ENCODE peak calls at places on chromosomes 13 and 19, in seven cellular contexts. One of them, this sample, is unnamed.

GRCh38 chr13:53631511-53631910 is 602.9 kb downstream of the OLFM4 start:
- DNase-seq in bronchial epithelial cell: no peak
- DNase-seq in foreskin fibroblast: no peak
- DNase-seq in fibroblast of pulmonary artery: no peak
- DNase-seq in body of pancreas: no peak
- DNase-seq in fibroblast of lung: no peak
- DNase-seq in activated CD8-positive, alpha-beta T cell treated with anti-CD3 and anti-CD28 coated beads for 36 hours: no peak
- DNase-seq in this sample: no peak

GRCh38 chr13:32200741-32201140 is 114.4 kb downstream of the ZAR1L start:
- DNase-seq in bronchial epithelial cell: no peak
- DNase-seq in foreskin fibroblast: no peak
- DNase-seq in fibroblast of pulmonary artery: peak
- DNase-seq in body of pancreas: no peak
- DNase-seq in fibroblast of lung: peak
- DNase-seq in activated CD8-positive, alpha-beta T cell treated with anti-CD3 and anti-CD28 coated beads for 36 hours: no peak
- DNase-seq in this sample: no peak

GRCh38 chr13:61685683-61686013 is 270.0 kb upstream of the PCDH20 start:
- DNase-seq in bronchial epithelial cell: peak
- DNase-seq in foreskin fibroblast: no peak
- DNase-seq in fibroblast of pulmonary artery: peak
- DNase-seq in body of pancreas: no peak
- DNase-seq in fibroblast of lung: no peak
- DNase-seq in activated CD8-positive, alpha-beta T cell treated with anti-CD3 and anti-CD28 coated beads for 36 hours: no peak
- DNase-seq in this sample: no peak

GRCh38 chr19:14072535-14073231 is at the start of gene MISP3:
- DNase-seq in bronchial epithelial cell: no peak
- DNase-seq in foreskin fibroblast: no peak
- DNase-seq in fibroblast of pulmonary artery: no peak
- DNase-seq in body of pancreas: peak
- DNase-seq in fibroblast of lung: peak
- DNase-seq in activated CD8-positive, alpha-beta T cell treated with anti-CD3 and anti-CD28 coated beads for 36 hours: peak
- DNase-seq in this sample: peak

GRCh38 chr13:32116210-32116609 is 84.6 kb downstream of the FRY start:
- DNase-seq in bronchial epithelial cell: no peak
- DNase-seq in foreskin fibroblast: no peak
- DNase-seq in fibroblast of pulmonary artery: peak
- DNase-seq in body of pancreas: no peak
- DNase-seq in fibroblast of lung: peak
- DNase-seq in activated CD8-positive, alpha-beta T cell treated with anti-CD3 and anti-CD28 coated beads for 36 hours: no peak
- DNase-seq in this sample: peak

GRCh38 chr19:3776479-3777040 is 4.5 kb upstream of the RAX2 start:
- DNase-seq in bronchial epithelial cell: no peak
- DNase-seq in foreskin fibroblast: no peak
- DNase-seq in fibroblast of pulmonary artery: no peak
- DNase-seq in body of pancreas: no peak
- DNase-seq in fibroblast of lung: no peak
- DNase-seq in activated CD8-positive, alpha-beta T cell treated with anti-CD3 and anti-CD28 coated beads for 36 hours: no peak
- DNase-seq in this sample: no peak

GRCh38 chr19:2014731-2015610 is 543 bp downstream of the BTBD2 start:
- DNase-seq in bronchial epithelial cell: no peak
- DNase-seq in foreskin fibroblast: no peak
- DNase-seq in fibroblast of pulmonary artery: no peak
- DNase-seq in body of pancreas: no peak
- DNase-seq in fibroblast of lung: no peak
- DNase-seq in activated CD8-positive, alpha-beta T cell treated with anti-CD3 and anti-CD28 coated beads for 36 hours: peak
- DNase-seq in this sample: peak

GRCh38 chr13:105334211-105334610 is 1201.3 kb downstream of the EFNB2 start:
- DNase-seq in bronchial epithelial cell: no peak
- DNase-seq in foreskin fibroblast: peak
- DNase-seq in fibroblast of pulmonary artery: peak
- DNase-seq in body of pancreas: no peak
- DNase-seq in fibroblast of lung: peak
- DNase-seq in activated CD8-positive, alpha-beta T cell treated with anti-CD3 and anti-CD28 coated beads for 36 hours: no peak
- DNase-seq in this sample: no peak

GRCh38 chr19:46718157-46718933 is 1.4 kb upstream of the PRKD2 start:
- DNase-seq in bronchial epithelial cell: peak
- DNase-seq in foreskin fibroblast: no peak
- DNase-seq in fibroblast of pulmonary artery: peak
- DNase-seq in body of pancreas: peak
- DNase-seq in fibroblast of lung: no peak
- DNase-seq in activated CD8-positive, alpha-beta T cell treated with anti-CD3 and anti-CD28 coated beads for 36 hours: peak
- DNase-seq in this sample: peak

GRCh38 chr13:102626928-102627327 is 30.1 kb downstream of the TPP2 start:
- DNase-seq in bronchial epithelial cell: no peak
- DNase-seq in foreskin fibroblast: no peak
- DNase-seq in fibroblast of pulmonary artery: no peak
- DNase-seq in body of pancreas: no peak
- DNase-seq in fibroblast of lung: no peak
- DNase-seq in activated CD8-positive, alpha-beta T cell treated with anti-CD3 and anti-CD28 coated beads for 36 hours: no peak
- DNase-seq in this sample: no peak

GRCh38 chr13:76791290-76791664 is 94.9 kb downstream of the KCTD12 start:
- DNase-seq in bronchial epithelial cell: peak
- DNase-seq in foreskin fibroblast: no peak
- DNase-seq in fibroblast of pulmonary artery: peak
- DNase-seq in body of pancreas: peak
- DNase-seq in fibroblast of lung: peak
- DNase-seq in activated CD8-positive, alpha-beta T cell treated with anti-CD3 and anti-CD28 coated beads for 36 hours: no peak
- DNase-seq in this sample: no peak

GRCh38 chr13:113605866-113606438 is 21.4 kb downstream of the TFDP1 start:
- DNase-seq in bronchial epithelial cell: no peak
- DNase-seq in foreskin fibroblast: no peak
- DNase-seq in fibroblast of pulmonary artery: no peak
- DNase-seq in body of pancreas: no peak
- DNase-seq in fibroblast of lung: no peak
- DNase-seq in activated CD8-positive, alpha-beta T cell treated with anti-CD3 and anti-CD28 coated beads for 36 hours: no peak
- DNase-seq in this sample: no peak

GRCh38 chr13:27379694-27380596 is 44.5 kb upstream of the GTF3A start:
- DNase-seq in bronchial epithelial cell: peak
- DNase-seq in foreskin fibroblast: peak
- DNase-seq in fibroblast of pulmonary artery: peak
- DNase-seq in body of pancreas: peak
- DNase-seq in fibroblast of lung: peak
- DNase-seq in activated CD8-positive, alpha-beta T cell treated with anti-CD3 and anti-CD28 coated beads for 36 hours: peak
- DNase-seq in this sample: peak

GRCh38 chr13:23868521-23868920 is 20.7 kb downstream of the MIPEP start:
- DNase-seq in bronchial epithelial cell: peak
- DNase-seq in foreskin fibroblast: peak
- DNase-seq in fibroblast of pulmonary artery: peak
- DNase-seq in body of pancreas: no peak
- DNase-seq in fibroblast of lung: peak
- DNase-seq in activated CD8-positive, alpha-beta T cell treated with anti-CD3 and anti-CD28 coated beads for 36 hours: no peak
- DNase-seq in this sample: no peak

GRCh38 chr19:35717665-35718344 is at the start of gene KMT2B:
- DNase-seq in bronchial epithelial cell: no peak
- DNase-seq in foreskin fibroblast: no peak
- DNase-seq in fibroblast of pulmonary artery: no peak
- DNase-seq in body of pancreas: no peak
- DNase-seq in fibroblast of lung: no peak
- DNase-seq in activated CD8-positive, alpha-beta T cell treated with anti-CD3 and anti-CD28 coated beads for 36 hours: no peak
- DNase-seq in this sample: peak

GRCh38 chr19:28574212-28574611 is 638.7 kb downstream of the UQCRFS1 start:
- DNase-seq in bronchial epithelial cell: no peak
- DNase-seq in foreskin fibroblast: no peak
- DNase-seq in fibroblast of pulmonary artery: no peak
- DNase-seq in body of pancreas: no peak
- DNase-seq in fibroblast of lung: no peak
- DNase-seq in activated CD8-positive, alpha-beta T cell treated with anti-CD3 and anti-CD28 coated beads for 36 hours: no peak
- DNase-seq in this sample: no peak

GRCh38 chr13:49218493-49219051 is 1.6 kb upstream of the MLNR start:
- DNase-seq in bronchial epithelial cell: no peak
- DNase-seq in foreskin fibroblast: no peak
- DNase-seq in fibroblast of pulmonary artery: no peak
- DNase-seq in body of pancreas: no peak
- DNase-seq in fibroblast of lung: peak
- DNase-seq in activated CD8-positive, alpha-beta T cell treated with anti-CD3 and anti-CD28 coated beads for 36 hours: no peak
- DNase-seq in this sample: no peak

GRCh38 chr19:3145909-3146676 is 10.3 kb downstream of the GNA15 start:
- DNase-seq in bronchial epithelial cell: no peak
- DNase-seq in foreskin fibroblast: no peak
- DNase-seq in fibroblast of pulmonary artery: no peak
- DNase-seq in body of pancreas: no peak
- DNase-seq in fibroblast of lung: no peak
- DNase-seq in activated CD8-positive, alpha-beta T cell treated with anti-CD3 and anti-CD28 coated beads for 36 hours: no peak
- DNase-seq in this sample: no peak

GRCh38 chr13:41034862-41035261 is 15.7 kb upstream of the ELF1 start:
- DNase-seq in bronchial epithelial cell: peak
- DNase-seq in foreskin fibroblast: no peak
- DNase-seq in fibroblast of pulmonary artery: peak
- DNase-seq in body of pancreas: no peak
- DNase-seq in fibroblast of lung: peak
- DNase-seq in activated CD8-positive, alpha-beta T cell treated with anti-CD3 and anti-CD28 coated beads for 36 hours: no peak
- DNase-seq in this sample: no peak

GRCh38 chr19:38700350-38700932 is 43.8 kb downstream of the CAPN12 start:
- DNase-seq in bronchial epithelial cell: no peak
- DNase-seq in foreskin fibroblast: no peak
- DNase-seq in fibroblast of pulmonary artery: no peak
- DNase-seq in body of pancreas: no peak
- DNase-seq in fibroblast of lung: no peak
- DNase-seq in activated CD8-positive, alpha-beta T cell treated with anti-CD3 and anti-CD28 coated beads for 36 hours: no peak
- DNase-seq in this sample: no peak

GRCh38 chr13:108496364-108497215 is 132.8 kb upstream of the MYO16 start:
- DNase-seq in bronchial epithelial cell: no peak
- DNase-seq in foreskin fibroblast: no peak
- DNase-seq in fibroblast of pulmonary artery: peak
- DNase-seq in body of pancreas: no peak
- DNase-seq in fibroblast of lung: peak
- DNase-seq in activated CD8-positive, alpha-beta T cell treated with anti-CD3 and anti-CD28 coated beads for 36 hours: no peak
- DNase-seq in this sample: no peak

GRCh38 chr13:99087130-99087953 is 109.5 kb upstream of the DOCK9 start:
- DNase-seq in bronchial epithelial cell: peak
- DNase-seq in foreskin fibroblast: peak
- DNase-seq in fibroblast of pulmonary artery: peak
- DNase-seq in body of pancreas: peak
- DNase-seq in fibroblast of lung: peak
- DNase-seq in activated CD8-positive, alpha-beta T cell treated with anti-CD3 and anti-CD28 coated beads for 36 hours: peak
- DNase-seq in this sample: peak

GRCh38 chr13:20847298-20847697 is 55.2 kb downstream of the XPO4 start:
- DNase-seq in bronchial epithelial cell: no peak
- DNase-seq in foreskin fibroblast: no peak
- DNase-seq in fibroblast of pulmonary artery: peak
- DNase-seq in body of pancreas: no peak
- DNase-seq in fibroblast of lung: peak
- DNase-seq in activated CD8-positive, alpha-beta T cell treated with anti-CD3 and anti-CD28 coated beads for 36 hours: no peak
- DNase-seq in this sample: no peak

GRCh38 chr13:52061587-52061986 is 37.1 kb downstream of the UTP14C start:
- DNase-seq in bronchial epithelial cell: peak
- DNase-seq in foreskin fibroblast: no peak
- DNase-seq in fibroblast of pulmonary artery: no peak
- DNase-seq in body of pancreas: no peak
- DNase-seq in fibroblast of lung: peak
- DNase-seq in activated CD8-positive, alpha-beta T cell treated with anti-CD3 and anti-CD28 coated beads for 36 hours: no peak
- DNase-seq in this sample: no peak

GRCh38 chr19:48818234-48818823 is 7.5 kb upstream of the BCAT2 start:
- DNase-seq in bronchial epithelial cell: no peak
- DNase-seq in foreskin fibroblast: no peak
- DNase-seq in fibroblast of pulmonary artery: no peak
- DNase-seq in body of pancreas: peak
- DNase-seq in fibroblast of lung: no peak
- DNase-seq in activated CD8-positive, alpha-beta T cell treated with anti-CD3 and anti-CD28 coated beads for 36 hours: no peak
- DNase-seq in this sample: no peak

GRCh38 chr13:50396001-50396400 is 380.8 kb downstream of the KCNRG start:
- DNase-seq in bronchial epithelial cell: peak
- DNase-seq in foreskin fibroblast: no peak
- DNase-seq in fibroblast of pulmonary artery: no peak
- DNase-seq in body of pancreas: no peak
- DNase-seq in fibroblast of lung: peak
- DNase-seq in activated CD8-positive, alpha-beta T cell treated with anti-CD3 and anti-CD28 coated beads for 36 hours: no peak
- DNase-seq in this sample: no peak

GRCh38 chr13:100540621-100541020 is 48.0 kb downstream of the GGACT start:
- DNase-seq in bronchial epithelial cell: no peak
- DNase-seq in foreskin fibroblast: no peak
- DNase-seq in fibroblast of pulmonary artery: no peak
- DNase-seq in body of pancreas: no peak
- DNase-seq in fibroblast of lung: no peak
- DNase-seq in activated CD8-positive, alpha-beta T cell treated with anti-CD3 and anti-CD28 coated beads for 36 hours: no peak
- DNase-seq in this sample: no peak

GRCh38 chr13:80558074-80558473 is 217.1 kb upstream of the SPRY2 start:
- DNase-seq in bronchial epithelial cell: no peak
- DNase-seq in foreskin fibroblast: peak
- DNase-seq in fibroblast of pulmonary artery: no peak
- DNase-seq in body of pancreas: no peak
- DNase-seq in fibroblast of lung: no peak
- DNase-seq in activated CD8-positive, alpha-beta T cell treated with anti-CD3 and anti-CD28 coated beads for 36 hours: no peak
- DNase-seq in this sample: no peak
- TF ChIP-seq CTCF in bronchial epithelial cell: no peak
- TF ChIP-seq CTCF in foreskin fibroblast: no peak
- TF ChIP-seq CTCF in fibroblast of pulmonary artery: no peak
- TF ChIP-seq CTCF in body of pancreas: no peak
- TF ChIP-seq CTCF in fibroblast of lung: no peak
- TF ChIP-seq CTCF in activated CD8-positive, alpha-beta T cell treated with anti-CD3 and anti-CD28 coated beads for 36 hours: no peak
- TF ChIP-seq CTCF in this sample: no peak

DNA sequence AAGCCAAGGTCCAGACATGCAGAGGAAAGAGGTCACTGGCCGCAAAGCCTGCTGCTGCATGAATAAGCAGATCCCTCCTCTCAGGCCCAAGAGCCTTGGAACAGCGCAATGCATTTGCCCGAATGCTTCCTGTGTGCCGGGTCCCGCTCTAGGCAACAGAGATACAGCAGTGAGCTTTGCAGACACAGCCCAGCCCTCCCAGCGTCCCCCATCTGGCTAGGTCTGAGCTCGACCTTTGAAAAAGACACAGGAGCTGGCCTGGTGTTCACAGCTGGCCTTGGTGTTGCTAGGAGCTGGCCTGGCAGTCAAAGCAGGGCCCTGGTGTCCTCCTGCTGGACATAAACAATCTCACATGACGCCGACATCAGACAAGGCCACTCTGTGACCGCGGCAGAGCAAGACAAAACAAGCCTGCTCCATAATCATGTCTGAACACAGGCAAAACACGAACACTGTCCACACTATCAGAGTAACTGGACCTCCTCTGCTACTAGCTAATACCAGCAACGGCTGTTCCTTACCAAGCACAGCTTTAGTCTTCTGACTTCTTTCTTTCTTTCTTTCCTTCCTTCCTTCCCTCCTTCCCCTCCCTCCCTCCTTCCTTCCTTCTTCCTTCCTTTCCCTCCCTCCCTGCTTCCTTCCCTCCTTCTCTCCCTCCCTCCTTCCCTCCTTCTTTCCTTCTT is 5.7 kb upstream of the PEX11G start:
- DNase-seq in bronchial epithelial cell: peak
- DNase-seq in foreskin fibroblast: peak
- DNase-seq in fibroblast of pulmonary artery: peak
- DNase-seq in body of pancreas: peak
- DNase-seq in fibroblast of lung: peak
- DNase-seq in activated CD8-positive, alpha-beta T cell treated with anti-CD3 and anti-CD28 coated beads for 36 hours: no peak
- DNase-seq in this sample: no peak
- TF ChIP-seq CTCF in bronchial epithelial cell: peak
- TF ChIP-seq CTCF in foreskin fibroblast: no peak
- TF ChIP-seq CTCF in fibroblast of pulmonary artery: no peak
- TF ChIP-seq CTCF in body of pancreas: peak
- TF ChIP-seq CTCF in fibroblast of lung: peak
- TF ChIP-seq CTCF in activated CD8-positive, alpha-beta T cell treated with anti-CD3 and anti-CD28 coated beads for 36 hours: no peak
- TF ChIP-seq CTCF in this sample: no peak

GRCh38 chr19:20051841-20052768 is 12.8 kb upstream of the ZNF682 start:
- DNase-seq in bronchial epithelial cell: peak
- DNase-seq in foreskin fibroblast: peak
- DNase-seq in fibroblast of pulmonary artery: peak
- DNase-seq in body of pancreas: peak
- DNase-seq in fibroblast of lung: peak
- DNase-seq in activated CD8-positive, alpha-beta T cell treated with anti-CD3 and anti-CD28 coated beads for 36 hours: peak
- DNase-seq in this sample: peak
- TF ChIP-seq CTCF in bronchial epithelial cell: no peak
- TF ChIP-seq CTCF in foreskin fibroblast: no peak
- TF ChIP-seq CTCF in fibroblast of pulmonary artery: no peak
- TF ChIP-seq CTCF in body of pancreas: peak
- TF ChIP-seq CTCF in fibroblast of lung: peak
- TF ChIP-seq CTCF in activated CD8-positive, alpha-beta T cell treated with anti-CD3 and anti-CD28 coated beads for 36 hours: no peak
- TF ChIP-seq CTCF in this sample: no peak

GRCh38 chr19:50053119-50053518 is 27.3 kb downstream of the ZNF473 start:
- DNase-seq in bronchial epithelial cell: no peak
- DNase-seq in foreskin fibroblast: no peak
- DNase-seq in fibroblast of pulmonary artery: no peak
- DNase-seq in body of pancreas: no peak
- DNase-seq in fibroblast of lung: no peak
- DNase-seq in activated CD8-positive, alpha-beta T cell treated with anti-CD3 and anti-CD28 coated beads for 36 hours: no peak
- DNase-seq in this sample: no peak
- TF ChIP-seq CTCF in bronchial epithelial cell: no peak
- TF ChIP-seq CTCF in foreskin fibroblast: no peak
- TF ChIP-seq CTCF in fibroblast of pulmonary artery: no peak
- TF ChIP-seq CTCF in body of pancreas: no peak
- TF ChIP-seq CTCF in fibroblast of lung: no peak
- TF ChIP-seq CTCF in activated CD8-positive, alpha-beta T cell treated with anti-CD3 and anti-CD28 coated beads for 36 hours: no peak
- TF ChIP-seq CTCF in this sample: no peak

This sample was measured in GM20000.